ENCODE peak calls at places on chromosome 3, in eight cellular contexts. T is Panc1; Q is transverse colon; C is left ventricle myocardium inferior; H is T-helper 9 cell; O is A549; F is activated naive CD8-positive, alpha-beta T cell treated with anti-CD3 and anti-CD28 coated beads, Interleukin-2, amount 50 U/mL, for 24 hours; K is hypothalamus. B is an unnamed sample.

GRCh38 chr3:124049203-124049748 is 57.4 kb upstream of the ROPN1 start:
- DNase-seq in K (no peak), T (no peak), Q (no peak), C (no peak), F (no peak), O (no peak), H (no peak), B (no peak)

GRCh38 chr3:153096611-153097200 is 65.3 kb upstream of the RAP2B start:
- DNase-seq in K (no peak), H (no peak), O (no peak), Q (peak), C (no peak), T (no peak), F (no peak), B (no peak)

GRCh38 chr3:25362118-25362517 is 65.9 kb upstream of the RARB start:
- DNase-seq in H (no peak), C (no peak), O (no peak), F (no peak), T (no peak), Q (no peak), K (no peak), B (no peak)

GRCh38 chr3:150384517-150385212 is 23.4 kb upstream of the TSC22D2 start:
- DNase-seq in O (no peak), H (peak), C (no peak), F (peak), T (no peak), Q (peak), K (peak), B (peak)

GRCh38 chr3:187545391-187545790 is 124.8 kb downstream of the SST start:
- DNase-seq in O (no peak), C (no peak), Q (no peak), T (no peak), K (no peak), H (no peak), F (no peak), B (no peak)

GRCh38 chr3:155363690-155364070 is 70.2 kb upstream of the STRIT1 start:
- DNase-seq in C (no peak), Q (no peak), T (no peak), F (no peak), O (no peak), H (no peak), K (no peak), B (no peak)

GRCh38 chr3:164332856-164333802 is 745.2 kb downstream of the SI start:
- DNase-seq in H (no peak), F (no peak), O (no peak), C (no peak), K (no peak), T (no peak), Q (no peak), B (no peak)

GRCh38 chr3:30399394-30400181 is 206.8 kb upstream of the TGFBR2 start:
- DNase-seq in K (no peak), C (no peak), Q (no peak), F (no peak), T (no peak), H (no peak), O (no peak), B (no peak)

GRCh38 chr3:33313331-33313730 is 36.1 kb downstream of the FBXL2 start:
- DNase-seq in C (no peak), F (no peak), O (no peak), H (no peak), T (no peak), K (no peak), Q (no peak), B (no peak)

B was measured in substantia nigra.